ENCODE peak calls at places on chromosomes 12 and 14, in five cellular contexts. K is activated CD4-positive, alpha-beta memory T cell treated with anti-CD3 and anti-CD28 coated beads, Interleukin-2, amount 10 ng/mL, durations not matched to agents 7 days and 5 days; X is DMS79 treated with DMSO at 0.1 percent for 48 hours; B is H54; U is AML-193. G is an unnamed sample.

GRCh38 chr12:10189653-10190052 is 10.8 kb downstream of the TMEM52B start:
- DNase-seq in K (no peak), X (no peak), B (no peak), U (no peak), G (peak)

GRCh38 chr14:32468955-32469354 is 139.9 kb downstream of the AKAP6 start:
- DNase-seq in K (no peak), X (no peak), B (peak), U (no peak), G (peak)

GRCh38 chr14:60650382-60650961 is 1.2 kb upstream of the SIX1 start:
- DNase-seq in K (no peak), X (peak), B (no peak), U (no peak), G (no peak)

GRCh38 chr12:56377310-56377988 is 14.8 kb upstream of the APOF start:
- DNase-seq in K (no peak), X (no peak), B (peak), U (no peak), G (no peak)

GRCh38 chr12:93032748-93033147 is 103.7 kb upstream of the EEA1 start:
- DNase-seq in K (no peak), X (peak), B (no peak), U (no peak), G (no peak)

GRCh38 chr12:46221255-46222128 is 47.4 kb downstream of the SLC38A1 start:
- DNase-seq in K (no peak), X (no peak), B (no peak), U (no peak), G (no peak)

GRCh38 chr14:69980457-69981414 is 101.5 kb downstream of the SMOC1 start:
- DNase-seq in K (no peak), X (no peak), B (no peak), U (no peak), G (peak)

GRCh38 chr14:61965030-61965745 is 203.0 kb downstream of the SNAPC1 start:
- DNase-seq in K (no peak), X (no peak), B (no peak), U (no peak), G (peak)

GRCh38 chr14:23186913-23187654 is 3.6 kb upstream of the SLC7A8 start:
- DNase-seq in K (peak), X (peak), B (peak), U (peak), G (peak)

GRCh38 chr14:76104802-76105355 is 46.8 kb upstream of the GPATCH2L start:
- DNase-seq in K (no peak), X (no peak), B (no peak), U (no peak), G (no peak)

GRCh38 chr12:66004922-66005703 is 125.4 kb downstream of the LLPH start:
- DNase-seq in K (no peak), X (no peak), B (no peak), U (no peak), G (no peak)

GRCh38 chr14:61643546-61643945 is 51.8 kb upstream of the HIF1A start:
- DNase-seq in K (no peak), X (no peak), B (no peak), U (no peak), G (no peak)

GRCh38 chr14:51957950-51958349 is 31.4 kb upstream of the RTRAF start:
- DNase-seq in K (no peak), X (no peak), B (no peak), U (no peak), G (no peak)

GRCh38 chr12:52425466-52425865 is 8.7 kb downstream of the KRT75 start:
- DNase-seq in K (no peak), X (no peak), B (no peak), U (no peak), G (no peak)